ENCODE peak calls at places on chromosomes 7 and 10, in six cellular contexts. One of them, this sample, is unnamed.

GRCh38 chr7:104627516-104627915 is 299.1 kb downstream of the LHFPL3 start:
- DNase-seq in AG09309: no peak
- DNase-seq in GM12865: peak; percentile 25
- DNase-seq in PC-3: peak; percentile 49
- DNase-seq in suprapubic skin: no peak
- DNase-seq in naive thymus-derived CD4-positive, alpha-beta T cell: no peak
- DNase-seq in this sample: no peak

GRCh38 chr10:77512219-77512578 is 125.4 kb downstream of the KCNMA1 start:
- DNase-seq in GM12865: no peak
- DNase-seq in PC-3: no peak
- DNase-seq in suprapubic skin: no peak
- DNase-seq in naive thymus-derived CD4-positive, alpha-beta T cell: no peak
- DNase-seq in AG09309: no peak
- DNase-seq in this sample: no peak

GRCh38 chr7:111012799-111013675 is 77.9 kb upstream of the LRRN3 start:
- DNase-seq in PC-3: no peak
- DNase-seq in suprapubic skin: no peak
- DNase-seq in AG09309: no peak
- DNase-seq in naive thymus-derived CD4-positive, alpha-beta T cell: peak; percentile 44
- DNase-seq in GM12865: peak; percentile 73
- DNase-seq in this sample: no peak

GRCh38 chr7:502296-502695 is 17.4 kb downstream of the PDGFA start:
- DNase-seq in suprapubic skin: no peak
- DNase-seq in AG09309: no peak
- DNase-seq in PC-3: no peak
- DNase-seq in GM12865: no peak
- DNase-seq in naive thymus-derived CD4-positive, alpha-beta T cell: no peak
- DNase-seq in this sample: no peak

GRCh38 chr7:130380121-130380860 is at the start of gene CPA1:
- DNase-seq in suprapubic skin: no peak
- DNase-seq in PC-3: no peak
- DNase-seq in AG09309: no peak
- DNase-seq in naive thymus-derived CD4-positive, alpha-beta T cell: no peak
- DNase-seq in GM12865: no peak
- DNase-seq in this sample: peak; percentile 62

GRCh38 chr7:31432166-31432565 is 81.7 kb upstream of the ITPRID1 start:
- DNase-seq in AG09309: no peak
- DNase-seq in PC-3: no peak
- DNase-seq in suprapubic skin: no peak
- DNase-seq in naive thymus-derived CD4-positive, alpha-beta T cell: no peak
- DNase-seq in GM12865: no peak
- DNase-seq in this sample: no peak

GRCh38 chr7:139715194-139715815 is 62.5 kb downstream of the HIPK2 start:
- DNase-seq in PC-3: no peak
- DNase-seq in suprapubic skin: no peak
- DNase-seq in AG09309: no peak
- DNase-seq in naive thymus-derived CD4-positive, alpha-beta T cell: no peak
- DNase-seq in GM12865: no peak
- DNase-seq in this sample: peak; percentile 53

GRCh38 chr7:36570508-36571219 is 153.6 kb downstream of the AOAH start:
- DNase-seq in naive thymus-derived CD4-positive, alpha-beta T cell: no peak
- DNase-seq in AG09309: no peak
- DNase-seq in suprapubic skin: no peak
- DNase-seq in GM12865: no peak
- DNase-seq in PC-3: no peak
- DNase-seq in this sample: no peak

GRCh38 chr10:52314822-52315552 is 906 bp downstream of the DKK1 start:
- DNase-seq in GM12865: no peak
- DNase-seq in PC-3: peak; percentile 80
- DNase-seq in AG09309: no peak
- DNase-seq in naive thymus-derived CD4-positive, alpha-beta T cell: peak; percentile 19
- DNase-seq in suprapubic skin: peak; percentile 69
- DNase-seq in this sample: no peak

GRCh38 chr10:6912424-6912823 is 332.3 kb upstream of the PRKCQ start:
- DNase-seq in AG09309: peak; percentile 34
- DNase-seq in PC-3: peak; percentile 63
- DNase-seq in naive thymus-derived CD4-positive, alpha-beta T cell: no peak
- DNase-seq in GM12865: no peak
- DNase-seq in suprapubic skin: no peak
- DNase-seq in this sample: no peak

GRCh38 chr10:126226205-126226604 is 162.1 kb downstream of the ADAM12 start:
- DNase-seq in naive thymus-derived CD4-positive, alpha-beta T cell: no peak
- DNase-seq in AG09309: no peak
- DNase-seq in PC-3: no peak
- DNase-seq in GM12865: no peak
- DNase-seq in suprapubic skin: no peak
- DNase-seq in this sample: no peak

GRCh38 chr7:130384371-130384801 is 4.1 kb downstream of the CPA1 start:
- DNase-seq in PC-3: no peak
- DNase-seq in GM12865: no peak
- DNase-seq in suprapubic skin: no peak
- DNase-seq in AG09309: no peak
- DNase-seq in naive thymus-derived CD4-positive, alpha-beta T cell: no peak
- DNase-seq in this sample: peak; percentile 58

GRCh38 chr7:141043621-141044020 is 28.9 kb upstream of the MRPS33 start:
- DNase-seq in PC-3: no peak
- DNase-seq in AG09309: no peak
- DNase-seq in GM12865: no peak
- DNase-seq in suprapubic skin: no peak
- DNase-seq in naive thymus-derived CD4-positive, alpha-beta T cell: no peak
- DNase-seq in this sample: no peak

GRCh38 chr7:37265876-37266275 is 182.8 kb downstream of the ELMO1 start:
- DNase-seq in AG09309: no peak
- DNase-seq in PC-3: no peak
- DNase-seq in GM12865: no peak
- DNase-seq in naive thymus-derived CD4-positive, alpha-beta T cell: no peak
- DNase-seq in suprapubic skin: no peak
- DNase-seq in this sample: no peak

DNA sequence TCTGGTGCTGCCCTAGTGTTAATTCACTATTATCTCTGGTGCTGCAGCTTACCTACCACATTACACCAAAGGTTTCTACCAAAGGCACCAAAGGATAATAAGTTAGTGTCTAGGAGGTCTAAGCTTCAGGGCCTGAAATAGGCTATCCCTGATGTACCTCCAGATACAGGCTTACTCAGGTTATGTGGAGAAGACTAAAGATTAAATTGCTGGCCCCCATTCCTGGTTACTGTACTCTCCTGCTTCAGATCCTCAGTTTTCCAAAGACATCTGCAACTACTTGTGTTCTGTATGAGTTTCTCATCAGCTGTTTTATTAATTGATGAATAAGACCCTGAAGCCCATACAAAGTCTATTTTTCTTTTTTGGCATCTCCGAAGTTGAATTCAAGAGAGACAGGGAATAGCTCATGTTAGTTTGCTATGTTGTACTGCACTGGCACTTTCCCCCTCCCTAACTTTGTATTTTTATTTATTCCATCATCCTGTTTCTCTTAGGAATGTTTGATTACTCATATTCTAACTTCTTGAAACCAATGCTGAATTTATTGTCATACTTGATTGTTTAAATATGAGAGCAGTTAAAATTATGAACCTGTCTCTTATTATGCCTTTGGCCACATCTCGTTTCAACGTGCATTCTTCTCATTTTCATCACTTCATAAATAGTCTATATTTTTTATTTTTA is 85.9 kb downstream of the PON1 start:
- DNase-seq in naive thymus-derived CD4-positive, alpha-beta T cell: no peak
- DNase-seq in PC-3: no peak
- DNase-seq in AG09309: no peak
- DNase-seq in GM12865: no peak
- DNase-seq in suprapubic skin: no peak
- DNase-seq in this sample: no peak
- H3K4me3 ChIP-seq in naive thymus-derived CD4-positive, alpha-beta T cell: no peak overlapping the region
- H3K4me3 ChIP-seq in PC-3: no peak overlapping the region
- H3K4me3 ChIP-seq in AG09309: no peak overlapping the region
- H3K4me3 ChIP-seq in GM12865: no peak overlapping the region
- H3K4me3 ChIP-seq in suprapubic skin: no peak overlapping the region
- H3K4me3 ChIP-seq in this sample: no peak overlapping the region

DNA sequence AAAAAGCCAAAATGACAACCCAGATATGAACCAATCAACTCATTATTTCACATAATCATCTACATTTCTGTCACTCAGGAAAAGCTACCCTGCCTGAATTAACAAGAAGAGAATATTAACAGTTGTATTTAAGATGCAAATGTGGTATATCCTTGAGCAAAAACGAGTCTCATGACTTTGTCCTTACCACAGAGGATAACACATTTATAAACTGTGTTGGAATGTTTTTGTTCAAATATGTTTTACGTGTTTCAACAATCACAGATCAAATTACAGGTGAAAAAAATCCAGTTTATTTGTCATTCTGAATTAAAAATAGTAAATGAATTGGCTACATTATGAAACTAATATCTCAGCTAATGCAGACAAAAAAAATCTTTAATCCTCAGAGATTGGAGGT is 34.6 kb downstream of the CHCHD3 start:
- DNase-seq in naive thymus-derived CD4-positive, alpha-beta T cell: no peak
- DNase-seq in PC-3: no peak
- DNase-seq in AG09309: no peak
- DNase-seq in GM12865: no peak
- DNase-seq in suprapubic skin: no peak
- DNase-seq in this sample: no peak
- H3K4me3 ChIP-seq in naive thymus-derived CD4-positive, alpha-beta T cell: no peak overlapping the region
- H3K4me3 ChIP-seq in PC-3: no peak overlapping the region
- H3K4me3 ChIP-seq in AG09309: no peak overlapping the region
- H3K4me3 ChIP-seq in GM12865: no peak overlapping the region
- H3K4me3 ChIP-seq in suprapubic skin: no peak overlapping the region
- H3K4me3 ChIP-seq in this sample: no peak overlapping the region

GRCh38 chr10:112678581-112678980 is 231.6 kb downstream of the VTI1A start:
- DNase-seq in GM12865: no peak
- DNase-seq in PC-3: no peak
- DNase-seq in naive thymus-derived CD4-positive, alpha-beta T cell: no peak
- DNase-seq in suprapubic skin: no peak
- DNase-seq in AG09309: no peak
- DNase-seq in this sample: no peak
- H3K4me3 ChIP-seq in GM12865: no peak overlapping the region
- H3K4me3 ChIP-seq in PC-3: no peak overlapping the region
- H3K4me3 ChIP-seq in naive thymus-derived CD4-positive, alpha-beta T cell: no peak overlapping the region
- H3K4me3 ChIP-seq in suprapubic skin: no peak overlapping the region
- H3K4me3 ChIP-seq in AG09309: no peak overlapping the region
- H3K4me3 ChIP-seq in this sample: no peak overlapping the region

GRCh38 chr7:26658080-26658697 is 206.2 kb downstream of the SKAP2 start:
- DNase-seq in suprapubic skin: no peak
- DNase-seq in naive thymus-derived CD4-positive, alpha-beta T cell: no peak
- DNase-seq in GM12865: no peak
- DNase-seq in AG09309: no peak
- DNase-seq in PC-3: peak; percentile 23
- DNase-seq in this sample: no peak
- H3K4me3 ChIP-seq in suprapubic skin: no peak overlapping the region
- H3K4me3 ChIP-seq in naive thymus-derived CD4-positive, alpha-beta T cell: no peak overlapping the region
- H3K4me3 ChIP-seq in GM12865: no peak overlapping the region
- H3K4me3 ChIP-seq in AG09309: no peak overlapping the region
- H3K4me3 ChIP-seq in PC-3: no peak overlapping the region
- H3K4me3 ChIP-seq in this sample: no peak overlapping the region

DNA sequence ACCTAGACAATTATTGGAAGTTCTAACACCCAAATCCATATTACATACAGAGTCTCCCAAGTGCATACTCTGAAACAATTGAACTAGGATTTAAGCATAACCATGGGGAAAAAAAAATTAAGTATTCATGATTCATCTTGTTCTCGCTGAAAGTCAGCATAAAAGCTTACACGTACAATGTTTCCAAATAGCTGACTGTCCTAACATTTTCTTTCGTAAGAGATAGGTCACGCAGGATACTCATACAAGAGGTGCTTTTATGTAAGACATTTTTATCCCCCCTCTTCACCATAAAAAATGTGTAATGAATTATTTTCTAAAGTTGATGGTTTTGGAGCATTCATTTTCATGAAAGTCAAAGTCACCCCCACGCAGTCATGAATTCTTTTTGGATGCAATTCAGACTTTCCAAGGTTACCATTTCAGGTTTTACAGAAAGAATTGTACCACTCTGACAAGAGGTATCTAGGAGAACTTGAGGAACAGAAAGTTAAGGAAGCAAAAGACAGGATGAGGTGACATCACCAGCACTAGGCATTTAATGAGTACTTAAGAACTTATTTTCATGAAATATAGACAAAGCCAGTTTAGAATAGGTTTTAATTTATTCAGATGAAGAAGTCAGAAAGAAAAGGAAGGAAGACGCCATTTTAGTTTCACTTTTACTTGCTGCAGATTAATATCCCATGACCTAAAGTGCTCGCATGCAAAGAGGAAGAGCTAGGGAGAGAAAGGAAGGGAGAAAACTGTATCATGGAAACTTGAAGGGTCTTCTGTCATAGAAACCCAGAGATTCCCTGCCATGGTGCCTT is 55.8 kb downstream of the TMEM26 start:
- DNase-seq in AG09309: peak; percentile 76
- DNase-seq in suprapubic skin: no peak
- DNase-seq in naive thymus-derived CD4-positive, alpha-beta T cell: no peak
- DNase-seq in GM12865: no peak
- DNase-seq in PC-3: no peak
- DNase-seq in this sample: no peak
- H3K4me3 ChIP-seq in AG09309: peak overlapping the region; percentile 16
- H3K4me3 ChIP-seq in suprapubic skin: peak overlapping the region; percentile 19
- H3K4me3 ChIP-seq in naive thymus-derived CD4-positive, alpha-beta T cell: peak overlapping the region; percentile 38
- H3K4me3 ChIP-seq in GM12865: no peak overlapping the region
- H3K4me3 ChIP-seq in PC-3: no peak overlapping the region
- H3K4me3 ChIP-seq in this sample: peak overlapping the region; percentile 60